ENCODE peak calls at places on chromosomes 7 and 10, in seven cellular contexts. Q is brain microvascular endothelial cell, F is cardiac muscle cell, D is heart left ventricle, B is colonic mucosa, A is fibroblast of the aortic adventitia, I is fibroblast of mammary gland. W is an unnamed sample.

GRCh38 chr10:96998329-96998888 is 166.3 kb downstream of the LCOR start:
- DNase-seq in A (peak; percentile 75), I (peak; percentile 83), B (no peak), Q (peak; percentile 89), F (peak; percentile 35), D (no peak), W (no peak)

GRCh38 chr10:62924344-62924748 is 108.2 kb upstream of the EGR2 start:
- DNase-seq in D (no peak), I (no peak), Q (no peak), F (peak; percentile 17), B (peak; percentile 32), A (no peak), W (no peak)

GRCh38 chr7:101231644-101232043 is 6.0 kb downstream of the CLDN15 start:
- DNase-seq in B (peak; percentile 55), I (no peak), D (no peak), A (no peak), Q (no peak), F (no peak), W (no peak)

GRCh38 chr7:7512861-7513597 is 22.6 kb downstream of the COL28A1 start:
- DNase-seq in D (no peak), F (peak; percentile 10), A (no peak), I (no peak), Q (no peak), B (peak; percentile 73), W (no peak)

GRCh38 chr10:69869291-69869841 is 67.7 kb downstream of the COL13A1 start:
- DNase-seq in F (no peak), B (peak; percentile 79), A (peak; percentile 90), D (no peak), Q (peak; percentile 18), I (peak; percentile 90), W (no peak)

GRCh38 chr7:154906736-154907355 is 96.1 kb downstream of the PAXIP1 start:
- DNase-seq in B (no peak), A (no peak), I (no peak), D (no peak), Q (no peak), F (no peak), W (no peak)

GRCh38 chr7:43053968-43054367 is 58.5 kb upstream of the HECW1 start:
- DNase-seq in A (no peak), D (no peak), I (no peak), Q (no peak), F (no peak), B (no peak), W (no peak)

GRCh38 chr10:32795598-32796183 is 162.3 kb downstream of the ITGB1 start:
- DNase-seq in F (peak; percentile 44), B (no peak), Q (no peak), D (no peak), A (peak; percentile 61), I (peak; percentile 34), W (no peak)

GRCh38 chr10:73206385-73206784 is 38.5 kb downstream of the FAM149B1 start:
- DNase-seq in Q (no peak), I (no peak), B (no peak), F (no peak), A (no peak), D (no peak), W (no peak)

GRCh38 chr10:24208661-24209420 is at the start of gene KIAA1217:
- DNase-seq in A (peak; percentile 56), D (peak; percentile 71), B (peak; percentile 64), F (peak; percentile 71), I (peak; percentile 5), Q (peak; percentile 19), W (no peak)

GRCh38 chr7:41030673-41031072 is 672.2 kb downstream of the INHBA start:
- DNase-seq in B (no peak), D (no peak), A (no peak), Q (peak; percentile 55), F (no peak), I (peak; percentile 57), W (no peak)

GRCh38 chr7:152512711-152513110 is 76.9 kb upstream of the KMT2C start:
- DNase-seq in I (no peak), D (no peak), B (no peak), Q (no peak), F (no peak), A (no peak), W (no peak)

GRCh38 chr10:17751781-17752445 is at the start of gene TMEM236:
- DNase-seq in A (no peak), Q (no peak), D (no peak), B (peak; percentile 71), I (no peak), F (no peak), W (no peak)

GRCh38 chr10:47264797-47265281 is 35.2 kb upstream of the GDF10 start:
- DNase-seq in B (no peak), D (no peak), F (no peak), I (no peak), Q (no peak), A (no peak), W (peak; percentile 52)

GRCh38 chr10:71701733-71702132 is 17.8 kb downstream of the C10orf105 start:
- DNase-seq in Q (no peak), D (peak; percentile 19), A (no peak), F (no peak), B (no peak), I (no peak), W (no peak)

GRCh38 chr7:120819861-120820260 is 38.1 kb downstream of the TSPAN12 start:
- DNase-seq in B (no peak), A (no peak), Q (no peak), D (no peak), I (no peak), F (no peak), W (no peak)

GRCh38 chr7:138480527-138480926 is 20.5 kb downstream of the TRIM24 start:
- DNase-seq in A (no peak), I (no peak), F (no peak), Q (no peak), B (no peak), D (no peak), W (no peak)

GRCh38 chr10:33506838-33507661 is 172.6 kb upstream of the NRP1 start:
- DNase-seq in Q (peak; percentile 43), F (no peak), I (peak; percentile 70), A (peak; percentile 70), D (no peak), B (no peak), W (no peak)

GRCh38 chr7:77627307-77627671 is 69.0 kb upstream of the RSBN1L start:
- DNase-seq in Q (no peak), B (no peak), A (no peak), I (no peak), D (no peak), F (no peak), W (no peak)

GRCh38 chr7:69517985-69518731 is 80.1 kb upstream of the AUTS2 start:
- DNase-seq in F (no peak), A (no peak), D (no peak), Q (no peak), B (no peak), I (peak; percentile 13), W (no peak)

GRCh38 chr10:90031776-90032175 is 330.4 kb downstream of the KIF20B start:
- DNase-seq in F (no peak), D (no peak), B (no peak), A (no peak), I (peak; percentile 7), Q (no peak), W (no peak)

GRCh38 chr10:69685802-69686585 is 55.9 kb downstream of the FAM241B start:
- DNase-seq in A (no peak), Q (peak; percentile 55), B (peak; percentile 34), I (peak; percentile 4), D (peak; percentile 79), F (peak; percentile 48), W (no peak)

GRCh38 chr7:15016726-15017125 is 114.2 kb upstream of the DGKB start:
- DNase-seq in Q (no peak), A (no peak), B (no peak), D (no peak), I (no peak), F (no peak), W (no peak)

GRCh38 chr7:188174-188573 is 4.2 kb upstream of the FAM20C start:
- DNase-seq in A (no peak), D (no peak), B (no peak), F (no peak), Q (no peak), I (no peak), W (no peak)
- H3K4me3 ChIP-seq in A (no peak overlapping the region), D (no peak overlapping the region), B (no peak overlapping the region), F (no peak overlapping the region), Q (no peak overlapping the region), I (no peak overlapping the region), W (no peak overlapping the region)

DNA sequence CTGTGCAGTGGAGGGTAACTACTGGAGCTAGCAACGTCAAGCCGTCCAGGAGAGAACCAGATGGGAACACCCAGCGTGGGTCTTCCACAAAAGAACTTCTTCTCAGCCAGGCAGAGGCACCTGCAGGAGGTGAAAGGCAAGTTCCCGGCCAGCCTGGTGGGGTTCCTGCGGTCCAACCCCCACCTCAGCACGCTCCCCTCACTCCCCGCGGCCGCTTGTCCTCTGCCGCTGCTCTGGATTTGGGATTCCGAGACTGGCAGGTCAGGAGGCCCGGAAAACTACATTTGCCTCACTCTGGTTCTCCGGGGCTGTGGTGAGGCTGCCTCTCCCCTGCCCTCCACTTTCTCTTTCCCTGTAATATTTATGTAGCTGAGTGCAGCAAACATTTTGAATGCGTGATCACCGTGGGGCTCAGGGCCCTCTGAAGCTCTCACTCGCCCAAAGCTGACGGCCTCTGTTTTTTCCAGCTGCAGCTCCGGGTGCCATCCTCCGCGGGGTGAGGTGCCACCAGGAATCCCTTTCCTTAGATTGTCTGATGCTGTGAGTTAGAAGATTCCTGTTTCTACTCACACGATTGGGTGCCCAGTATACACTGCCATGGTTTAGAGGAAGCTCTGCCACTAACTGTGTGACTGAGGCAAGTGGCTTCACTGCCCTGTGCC is 366.9 kb downstream of the DNAJB6 start:
- DNase-seq in I (no peak), F (no peak), A (no peak), D (no peak), Q (no peak), B (no peak), W (peak; percentile 55)
- TF ChIP-seq CTCF in I (no peak), F (no peak), A (no peak), D (no peak), Q (no peak), B (no peak), W (no peak)

GRCh38 chr10:132407243-132407746 is 10.3 kb downstream of the PWWP2B start:
- DNase-seq in I (no peak), A (no peak), Q (no peak), B (peak; percentile 93), D (peak; percentile 80), F (no peak), W (no peak)
- H3K4me3 ChIP-seq in I (no peak overlapping the region), A (no peak overlapping the region), Q (no peak overlapping the region), B (no peak overlapping the region), D (no peak overlapping the region), F (no peak overlapping the region), W (peak overlapping the region; percentile 45)

GRCh38 chr7:97845622-97846203 is 26.5 kb downstream of the ASNS start:
- DNase-seq in B (no peak), F (peak; percentile 23), D (no peak), A (peak; percentile 48), I (peak; percentile 34), Q (peak; percentile 16), W (no peak)
- TF ChIP-seq CTCF in B (peak; percentile 36), F (peak; percentile 47), D (peak; percentile 21), A (peak; percentile 48), I (peak; percentile 45), Q (peak; percentile 32), W (no peak)

GRCh38 chr7:117870405-117870905 is 2.8 kb downstream of the CTTNBP2 start:
- DNase-seq in F (no peak), D (no peak), Q (no peak), B (no peak), A (no peak), I (no peak), W (no peak)
- H3K4me3 ChIP-seq in F (peak overlapping the region; percentile 93), D (no peak overlapping the region), Q (no peak overlapping the region), B (no peak overlapping the region), A (no peak overlapping the region), I (no peak overlapping the region), W (peak overlapping the region; percentile 28)